ENCODE peak calls at places on chromosomes 16 and 17, in four cellular contexts. D, Z, A and S are unnamed samples.

GRCh38 chr17:2395258-2396170 is 5.3 kb downstream of the MNT start:
- DNase-seq in D (peak; percentile 36), Z (no peak), A (no peak), S (no peak)

GRCh38 chr17:78324391-78325075 is 35.3 kb downstream of the SOCS3 start:
- DNase-seq in D (peak; percentile 78), Z (no peak), A (no peak), S (no peak)

GRCh38 chr17:51611585-51611984 is 351.2 kb downstream of the UTP18 start:
- DNase-seq in D (no peak), Z (no peak), A (no peak), S (no peak)

GRCh38 chr16:74852500-74852875 is 77.9 kb upstream of the FA2H start:
- DNase-seq in D (no peak), Z (no peak), A (no peak), S (no peak)

GRCh38 chr17:57861000-57861736 is 11.3 kb upstream of the MRPS23 start:
- DNase-seq in D (peak; percentile 59), Z (no peak), A (no peak), S (no peak)

GRCh38 chr16:89924298-89924924 is 1.3 kb downstream of the TUBB3 start:
- DNase-seq in D (peak; percentile 36), Z (peak; percentile 94), A (peak; percentile 19), S (no peak)

GRCh38 chr17:50660042-50660886 is 25.6 kb downstream of the ABCC3 start:
- DNase-seq in D (no peak), Z (no peak), A (no peak), S (no peak)

GRCh38 chr16:89841275-89841674 is 13.0 kb downstream of the SPIRE2 start:
- DNase-seq in D (no peak), Z (no peak), A (no peak), S (no peak)

GRCh38 chr17:62857526-62857925 is 49.4 kb upstream of the MARCHF10 start:
- DNase-seq in D (no peak), Z (no peak), A (no peak), S (no peak)

GRCh38 chr16:5467552-5467951 is 370.0 kb upstream of the EEF2KMT start:
- DNase-seq in D (no peak), Z (no peak), A (no peak), S (no peak)

GRCh38 chr17:32976605-32977004 is 15.0 kb upstream of the SPACA3 start:
- DNase-seq in D (no peak), Z (no peak), A (no peak), S (no peak)

GRCh38 chr17:66727634-66728570 is 107.0 kb upstream of the CACNG5 start:
- DNase-seq in D (peak; percentile 40), Z (peak; percentile 36), A (peak; percentile 29), S (no peak)

GRCh38 chr16:67865318-67865717 is 7.5 kb upstream of the EDC4 start:
- DNase-seq in D (no peak), Z (no peak), A (peak; percentile 34), S (no peak)

GRCh38 chr17:72254808-72255449 is 134.1 kb downstream of the SOX9 start:
- DNase-seq in D (peak; percentile 40), Z (no peak), A (peak; percentile 59), S (peak; percentile 5)

GRCh38 chr16:81774348-81774747 is 4.7 kb upstream of the PLCG2 start:
- DNase-seq in D (no peak), Z (no peak), A (no peak), S (no peak)

DNA sequence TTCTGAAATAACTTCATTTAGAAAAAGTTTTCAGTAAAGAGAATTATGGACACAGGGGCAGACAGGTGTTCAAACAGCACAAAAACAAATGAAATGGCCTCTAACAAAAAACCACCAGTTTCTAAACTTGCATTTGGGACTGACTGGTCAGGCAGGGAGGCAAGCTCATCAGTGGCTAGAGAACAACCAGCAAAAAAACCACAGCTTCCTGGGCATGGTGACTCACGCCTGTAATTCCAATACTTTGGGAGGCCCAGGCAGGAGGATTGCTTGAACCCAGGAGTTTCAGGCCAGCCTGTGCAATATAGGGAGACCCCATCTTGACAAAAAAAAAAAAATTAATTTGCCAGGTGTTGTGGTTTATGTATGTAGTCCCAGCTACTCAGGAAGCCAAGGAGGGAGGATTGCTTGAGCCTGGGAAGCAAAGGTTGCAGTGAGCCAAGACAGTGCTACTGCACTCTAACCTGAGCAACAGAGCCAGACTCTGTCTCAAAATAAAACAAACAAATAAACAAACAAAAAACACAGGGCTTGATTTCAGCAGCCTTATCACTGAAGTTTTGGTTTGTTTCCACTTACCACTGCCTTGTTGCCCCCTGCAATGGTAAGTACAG is 26.1 kb downstream of the ERN1 start:
- DNase-seq in D (peak; percentile 68), Z (no peak), A (peak; percentile 76), S (no peak)
- H3K4me3 ChIP-seq in D (no peak overlapping the region), Z (no peak overlapping the region), A (no peak overlapping the region), S (no peak overlapping the region)

GRCh38 chr17:38442548-38442947 is 14.3 kb downstream of the ARHGAP23 start:
- DNase-seq in D (peak; percentile 56), Z (no peak), A (no peak), S (no peak)

GRCh38 chr17:38440614-38441397 is 12.5 kb downstream of the ARHGAP23 start:
- DNase-seq in D (no peak), Z (no peak), A (no peak), S (no peak)

GRCh38 chr17:38436386-38436785 is 8.1 kb downstream of the ARHGAP23 start:
- DNase-seq in D (no peak), Z (no peak), A (no peak), S (no peak)

GRCh38 chr17:38441429-38442061 is 13.3 kb downstream of the ARHGAP23 start:
- DNase-seq in D (no peak), Z (no peak), A (no peak), S (no peak)

GRCh38 chr17:38439436-38439835 is 11.2 kb downstream of the ARHGAP23 start:
- DNase-seq in D (no peak), Z (no peak), A (no peak), S (no peak)
- H3K9ac ChIP-seq in D (no peak overlapping the region), Z (no peak overlapping the region), A (no peak overlapping the region), S (no peak overlapping the region)

GRCh38 chr17:48543854-48544355 is 1.0 kb downstream of the HOXB2 start:
- DNase-seq in D (no peak), Z (no peak), A (peak; percentile 52), S (no peak)

GRCh38 chr17:48541574-48542113 is 3.3 kb downstream of the HOXB2 start:
- DNase-seq in D (no peak), Z (no peak), A (peak; percentile 70), S (no peak)

GRCh38 chr17:48542956-48543853 is 1.7 kb downstream of the HOXB2 start:
- DNase-seq in D (no peak), Z (no peak), A (peak; percentile 70), S (peak; percentile 57)

GRCh38 chr17:48541036-48541573 is 3.8 kb downstream of the HOXB2 start:
- DNase-seq in D (no peak), Z (no peak), A (peak; percentile 35), S (no peak)

GRCh38 chr17:48542114-48542955 is 2.6 kb downstream of the HOXB2 start:
- DNase-seq in D (no peak), Z (no peak), A (no peak), S (no peak)
- H3K4me1 ChIP-seq in D (peaks cover 34% of the 10 kb centered on the region), Z (no peaks in the 10 kb centered on the region), A (peaks cover 29% of the 10 kb centered on the region), S (peaks cover 24% of the 10 kb centered on the region)

DNA sequence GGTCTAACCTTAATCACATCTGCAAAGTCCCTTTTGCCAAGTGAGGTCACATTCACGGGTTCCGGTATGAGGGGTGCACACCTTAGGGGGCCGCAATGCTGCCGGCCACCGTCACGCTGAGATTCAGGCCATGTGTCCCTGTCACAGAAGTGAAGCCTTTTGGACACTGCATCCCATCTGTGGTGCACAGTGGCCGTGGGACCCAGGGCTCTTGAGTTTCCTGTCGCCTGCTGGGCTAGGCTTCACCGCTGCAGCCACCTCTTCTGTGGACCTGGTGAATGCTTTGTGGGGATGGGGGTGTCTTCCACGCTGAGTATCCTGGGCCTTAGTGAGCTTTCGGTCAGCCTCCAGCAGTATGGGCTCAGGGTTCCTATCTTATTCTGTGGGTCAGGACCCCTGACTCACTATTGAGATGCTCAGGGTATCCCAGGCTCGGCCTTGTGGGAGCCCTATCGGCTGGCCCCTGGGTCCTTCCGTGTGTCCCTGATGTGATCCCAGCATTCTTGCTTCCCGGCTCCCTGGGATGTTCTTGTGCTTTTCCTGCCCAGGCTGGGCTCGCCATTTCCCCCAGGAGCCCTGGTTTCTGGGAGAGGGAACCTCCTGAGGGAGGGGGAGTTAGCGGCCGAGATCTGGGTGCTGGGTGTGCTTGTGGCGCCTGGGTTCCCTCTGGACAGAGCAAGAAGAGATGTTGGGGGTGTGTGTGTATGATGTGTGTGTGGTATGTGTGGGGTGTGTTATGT is 4.9 kb upstream of the SLC38A10 start:
- DNase-seq in D (no peak), Z (no peak), A (no peak), S (no peak)
- H3K4me3 ChIP-seq in D (no peak overlapping the region), Z (no peak overlapping the region), A (no peak overlapping the region), S (no peak overlapping the region)